ENCODE peak calls at places on chromosome 15, in nine cellular contexts. N is HEK293T; Y is stomach; H is NCI-H524 treated with DMSO at 0.1 percent for 48 hours; L is psoas muscle; V is H54; E is stimulated activated CD8-positive, alpha-beta memory T cell treated with anti-CD3 and anti-CD28 coated beads, Interleukin-7, amount 100 ng/mL, for 1 hour; I is stimulated activated CD4-positive, alpha-beta T cell treated with anti-CD3 and anti-CD28 coated beads, Interleukin-2, amount 100 ng/mL, for 48 hours; S is left cardiac atrium. P is an unnamed sample.

GRCh38 chr15:77224352-77224751 is 153.4 kb upstream of the TSPAN3 start:
- DNase-seq in L (no peak), V (no peak), S (no peak), I (no peak), H (no peak), Y (no peak), N (no peak), E (no peak), P (no peak)

GRCh38 chr15:89442155-89442554 is 54.2 kb downstream of the RHCG start:
- DNase-seq in S (no peak), E (no peak), L (no peak), I (no peak), H (no peak), V (no peak), N (no peak), Y (no peak), P (no peak)

GRCh38 chr15:32859246-32859645 is 141.4 kb downstream of the GREM1 start:
- DNase-seq in Y (no peak), N (no peak), E (no peak), L (no peak), I (no peak), H (no peak), V (no peak), S (no peak), P (no peak)

GRCh38 chr15:31339558-31339895 is 12.9 kb downstream of the KLF13 start:
- DNase-seq in Y (no peak), N (no peak), I (no peak), V (no peak), E (no peak), H (no peak), L (no peak), S (no peak), P (no peak)

GRCh38 chr15:100570282-100570681 is 31.7 kb downstream of the LINS1 start:
- DNase-seq in V (no peak), L (no peak), N (no peak), Y (no peak), I (no peak), H (no peak), S (no peak), E (no peak), P (no peak)

GRCh38 chr15:69593981-69594966 is 141.7 kb downstream of the RPLP1 start:
- DNase-seq in E (no peak), N (no peak), H (peak), Y (peak), L (peak), I (no peak), S (peak), V (peak), P (no peak)

GRCh38 chr15:34855397-34855796 is 60.0 kb upstream of the ACTC1 start:
- DNase-seq in Y (no peak), V (peak), N (no peak), S (no peak), I (no peak), L (no peak), E (no peak), H (no peak), P (no peak)

GRCh38 chr15:67334973-67335372 is 80.4 kb downstream of the IQCH start:
- DNase-seq in N (no peak), I (no peak), E (no peak), H (no peak), L (no peak), V (no peak), S (no peak), Y (no peak), P (no peak)

GRCh38 chr15:41501191-41501917 is 7.7 kb downstream of the ITPKA start:
- DNase-seq in V (no peak), L (no peak), I (no peak), S (no peak), E (no peak), N (no peak), H (peak), Y (no peak), P (no peak)

GRCh38 chr15:57551717-57552677 is 39.7 kb upstream of the MYZAP start:
- DNase-seq in N (no peak), E (no peak), L (no peak), I (no peak), Y (peak), H (no peak), S (peak), V (peak), P (no peak)

GRCh38 chr15:74529911-74530310 is 11.1 kb upstream of the ARID3B start:
- DNase-seq in S (no peak), Y (no peak), N (no peak), E (no peak), I (no peak), V (no peak), L (no peak), H (no peak), P (no peak)

GRCh38 chr15:80204231-80204630 is 47.8 kb downstream of the CTXND1 start:
- DNase-seq in I (no peak), N (no peak), H (no peak), E (no peak), Y (no peak), S (no peak), L (no peak), V (no peak), P (no peak)

P was measured in cortex of kidney.